ENCODE peak calls at places on chromosomes 13 and 19, in six cellular contexts. E, N, Z, Q, S and A are unnamed samples.

GRCh38 chr13:36341718-36342117 is 4.5 kb downstream of the SPART start:
- DNase-seq in E (no peak), N (peak; percentile 45), Z (no peak), Q (no peak), S (no peak), A (peak; percentile 34)

GRCh38 chr13:47611664-47612288 is 389.3 kb downstream of the SUCLA2 start:
- DNase-seq in E (no peak), N (no peak), Z (peak; percentile 66), Q (no peak), S (no peak), A (peak; percentile 2)

GRCh38 chr19:1856698-1857603 is 6.4 kb downstream of the KLF16 start:
- DNase-seq in E (peak; percentile 95), N (peak; percentile 73), Z (peak; percentile 60), Q (no peak), S (peak; percentile 85), A (peak; percentile 87)

GRCh38 chr19:7242601-7243258 is 51.5 kb downstream of the INSR start:
- DNase-seq in E (no peak), N (peak; percentile 60), Z (peak; percentile 84), Q (no peak), S (no peak), A (no peak)

GRCh38 chr19:16374436-16374835 is 49.8 kb downstream of the KLF2 start:
- DNase-seq in E (no peak), N (no peak), Z (no peak), Q (no peak), S (no peak), A (no peak)

GRCh38 chr13:99812611-99813010 is 159.0 kb downstream of the ZIC5 start:
- DNase-seq in E (no peak), N (peak; percentile 37), Z (peak; percentile 69), Q (no peak), S (no peak), A (peak; percentile 7)

GRCh38 chr19:2491130-2491801 is 15.3 kb downstream of the GADD45B start:
- DNase-seq in E (peak; percentile 97), N (peak; percentile 97), Z (peak; percentile 91), Q (no peak), S (no peak), A (peak; percentile 91)

GRCh38 chr13:74026753-74027152 is 107.5 kb downstream of the KLF12 start:
- DNase-seq in E (peak; percentile 31), N (peak; percentile 86), Z (peak; percentile 41), Q (no peak), S (peak; percentile 78), A (peak; percentile 56)

GRCh38 chr13:107020393-107020792 is 452.5 kb upstream of the ARGLU1 start:
- DNase-seq in E (no peak), N (no peak), Z (no peak), Q (no peak), S (no peak), A (no peak)

GRCh38 chr19:45814851-45815481 is at the start of gene RSPH6A:
- DNase-seq in E (no peak), N (no peak), Z (no peak), Q (no peak), S (no peak), A (no peak)
- TF ChIP-seq CTCF in E (no peak), N (no peak), Z (no peak), Q (no peak), S (no peak), A (no peak)

GRCh38 chr19:5225486-5226345 is 114.9 kb downstream of the PTPRS start:
- DNase-seq in E (no peak), N (peak; percentile 6), Z (no peak), Q (no peak), S (no peak), A (no peak)
- TF ChIP-seq CTCF in E (peak; percentile 26), N (peak; percentile 69), Z (peak; percentile 78), Q (peak; percentile 46), S (no peak), A (peak; percentile 54)

GRCh38 chr19:47608074-47608907 is 643 bp upstream of the BICRA start:
- DNase-seq in E (peak; percentile 95), N (peak; percentile 96), Z (peak; percentile 83), Q (peak; percentile 76), S (peak; percentile 94), A (peak; percentile 95)
- TF ChIP-seq CTCF in E (peak; percentile 12), N (peak; percentile 43), Z (peak; percentile 60), Q (no peak), S (no peak), A (peak; percentile 31)

GRCh38 chr19:19343762-19344161 is 23.1 kb downstream of the MAU2 start:
- DNase-seq in E (no peak), N (peak; percentile 23), Z (no peak), Q (no peak), S (no peak), A (no peak)

GRCh38 chr19:19341026-19341425 is 20.4 kb downstream of the MAU2 start:
- DNase-seq in E (no peak), N (no peak), Z (no peak), Q (no peak), S (no peak), A (no peak)

GRCh38 chr19:19345232-19345631 is 24.6 kb downstream of the MAU2 start:
- DNase-seq in E (no peak), N (no peak), Z (no peak), Q (no peak), S (no peak), A (no peak)

GRCh38 chr19:19342086-19343015 is 21.7 kb downstream of the MAU2 start:
- DNase-seq in E (peak; percentile 68), N (peak; percentile 75), Z (peak; percentile 45), Q (peak; percentile 48), S (peak; percentile 37), A (peak; percentile 67)

DNA sequence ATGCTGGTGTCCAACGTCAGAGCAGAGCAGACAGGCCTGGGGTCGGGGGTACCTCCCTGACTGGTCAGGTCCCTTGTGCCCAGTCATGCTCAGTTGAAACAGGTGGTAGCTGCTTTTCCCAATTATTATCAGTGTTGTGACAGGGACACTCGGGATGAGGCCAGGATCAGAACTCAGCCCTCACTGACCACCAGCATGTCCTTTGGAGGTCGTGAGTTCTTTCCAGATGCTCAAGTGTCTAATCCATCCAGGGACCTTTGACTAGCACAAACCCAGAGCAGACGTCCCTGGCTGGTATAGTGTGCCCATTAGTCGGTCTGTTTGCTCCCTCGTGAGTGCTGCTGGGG is 22.4 kb downstream of the MAU2 start:
- DNase-seq in E (no peak), N (no peak), Z (no peak), Q (no peak), S (no peak), A (no peak)
- TF ChIP-seq CTCF in E (no peak), N (no peak), Z (no peak), Q (no peak), S (no peak), A (no peak)

GRCh38 chr19:50202962-50203280 is 501 bp upstream of the MYH14 start:
- DNase-seq in E (no peak), N (no peak), Z (no peak), Q (no peak), S (no peak), A (no peak)

GRCh38 chr19:50202399-50202798 is 1.0 kb upstream of the MYH14 start:
- DNase-seq in E (no peak), N (no peak), Z (no peak), Q (no peak), S (no peak), A (no peak)

GRCh38 chr19:50204811-50205675 is 1.6 kb downstream of the MYH14 start:
- DNase-seq in E (peak; percentile 95), N (no peak), Z (no peak), Q (no peak), S (no peak), A (peak; percentile 23)

GRCh38 chr19:50204081-50204428 is 633 bp downstream of the MYH14 start:
- DNase-seq in E (no peak), N (no peak), Z (no peak), Q (no peak), S (no peak), A (no peak)

DNA sequence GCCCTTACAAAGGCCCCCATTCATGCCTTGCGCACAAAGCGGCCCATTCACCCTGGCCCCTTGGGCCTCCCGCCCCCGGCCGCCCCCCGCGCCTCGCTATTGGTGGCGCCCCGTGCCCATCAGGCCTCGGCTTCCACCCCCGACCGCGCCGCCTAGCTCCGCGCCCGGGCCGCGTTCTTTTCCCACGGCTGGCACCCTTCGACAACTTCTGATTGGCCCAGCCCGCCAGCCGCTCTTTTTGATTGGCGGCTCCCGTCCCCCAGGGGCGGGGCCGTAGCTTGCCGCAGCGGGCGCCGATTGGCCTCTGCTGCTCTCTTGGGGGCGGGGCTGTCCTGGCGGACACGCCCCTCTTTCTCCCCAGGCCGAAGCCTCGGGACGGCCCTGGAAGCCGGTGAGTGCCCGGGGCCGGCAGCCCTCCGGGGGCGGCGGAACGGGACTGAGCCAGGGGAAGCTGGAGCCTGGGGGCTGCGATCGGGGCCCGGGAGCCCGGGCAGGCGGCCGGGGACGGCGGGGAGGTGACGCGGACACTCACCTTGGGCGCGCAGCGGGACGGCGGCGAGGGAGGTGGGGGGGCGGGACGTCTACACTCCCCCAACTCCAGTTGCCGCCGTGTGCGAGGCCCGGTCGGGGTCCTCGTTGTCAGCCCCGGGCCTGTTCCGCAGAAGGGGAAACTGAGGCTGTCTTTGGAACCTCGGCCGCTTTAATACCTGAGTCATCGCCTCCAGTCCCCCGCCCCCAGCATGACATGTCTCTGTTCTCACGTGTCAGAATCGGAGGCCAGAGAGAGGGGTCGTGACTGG is at the start of gene MYH14:
- DNase-seq in E (peak; percentile 91), N (no peak), Z (peak; percentile 4), Q (peak; percentile 93), S (no peak), A (peak; percentile 37)
- TF ChIP-seq CTCF in E (no peak), N (no peak), Z (no peak), Q (peak; percentile 24), S (no peak), A (no peak)